ENCODE peak calls at places on chromosomes 12 and 14, in eight cellular contexts. T is neural progenitor cell; L is CD8-positive, alpha-beta memory T cell; B is pancreas; S is testis; C is dorsolateral prefrontal cortex; Z is PC-3; E is A549. Y is an unnamed sample.

GRCh38 chr12:79689477-79690155 is 1.1 kb downstream of the PAWR start:
- DNase-seq in B (peak), Z (peak), E (peak), L (no peak), S (peak), T (peak), C (peak), Y (no peak)

GRCh38 chr14:91968280-91968679 is 20.8 kb upstream of the FBLN5 start:
- DNase-seq in E (no peak), S (no peak), T (no peak), C (no peak), Z (no peak), L (peak), B (no peak), Y (no peak)

GRCh38 chr14:88825078-88825458 is 617 bp downstream of the TTC8 start:
- DNase-seq in L (no peak), B (no peak), T (no peak), S (no peak), E (no peak), Z (no peak), C (no peak), Y (no peak)

GRCh38 chr12:94875525-94875924 is 128.0 kb downstream of the NDUFA12 start:
- DNase-seq in Z (peak), B (no peak), T (peak), L (no peak), E (peak), S (no peak), C (peak), Y (no peak)

GRCh38 chr14:79656086-79656485 is 555.2 kb downstream of the DIO2 start:
- DNase-seq in S (no peak), C (peak), L (no peak), B (no peak), T (no peak), E (no peak), Z (no peak), Y (no peak)

GRCh38 chr14:75191100-75191499 is 14.7 kb upstream of the TMED10 start:
- DNase-seq in E (no peak), L (no peak), B (no peak), S (no peak), C (no peak), Z (no peak), T (no peak), Y (no peak)

GRCh38 chr12:82300611-82301010 is 57.6 kb downstream of the CCDC59 start:
- DNase-seq in E (no peak), Z (no peak), T (no peak), S (peak), L (no peak), B (no peak), C (no peak), Y (no peak)

GRCh38 chr12:57603758-57604453 is 718 bp upstream of the DTX3 start:
- DNase-seq in S (peak), B (no peak), T (no peak), Z (peak), C (peak), L (no peak), E (no peak), Y (no peak)

GRCh38 chr14:80108430-80108829 is 102.9 kb downstream of the DIO2 start:
- DNase-seq in L (no peak), S (no peak), T (no peak), B (no peak), E (no peak), C (no peak), Z (no peak), Y (no peak)

GRCh38 chr14:73133795-73134194 is 2.5 kb upstream of the PSEN1 start:
- DNase-seq in E (no peak), L (no peak), Z (no peak), C (no peak), B (no peak), S (no peak), T (no peak), Y (no peak)

GRCh38 chr14:95523818-95524448 is 7.5 kb upstream of the SYNE3 start:
- DNase-seq in E (no peak), Z (no peak), T (no peak), S (no peak), B (peak), C (no peak), L (no peak), Y (no peak)

GRCh38 chr14:93044116-93044515 is 71.6 kb downstream of the ITPK1 start:
- DNase-seq in C (no peak), T (no peak), Z (peak), S (no peak), E (peak), B (no peak), L (no peak), Y (no peak)

GRCh38 chr14:85934886-85935254 is 404.9 kb downstream of the FLRT2 start:
- DNase-seq in L (no peak), E (peak), S (no peak), Z (peak), T (no peak), C (no peak), B (no peak), Y (no peak)

GRCh38 chr12:106304001-106304421 is 1.5 kb downstream of the TCP11L2 start:
- DNase-seq in L (no peak), Z (no peak), E (no peak), B (no peak), S (no peak), C (no peak), T (peak), Y (no peak)

GRCh38 chr12:125284945-125285344 is 219.7 kb downstream of the AACS start:
- DNase-seq in B (no peak), L (no peak), S (peak), Z (no peak), T (no peak), E (peak), C (no peak), Y (no peak)

GRCh38 chr14:99475179-99475578 is 5.5 kb downstream of the SETD3 start:
- DNase-seq in S (peak), E (no peak), Z (no peak), L (no peak), B (no peak), C (no peak), T (no peak), Y (no peak)

GRCh38 chr12:121520586-121521086 is 60.2 kb downstream of the KDM2B start:
- DNase-seq in Z (no peak), B (no peak), S (no peak), E (no peak), L (no peak), T (no peak), C (no peak), Y (no peak)

GRCh38 chr14:95363468-95363954 is 43.8 kb upstream of the CLMN start:
- DNase-seq in B (no peak), Z (no peak), T (no peak), E (no peak), C (no peak), L (no peak), S (peak), Y (no peak)

GRCh38 chr12:28885275-28885674 is 263.8 kb upstream of the FAR2 start:
- DNase-seq in T (no peak), Z (no peak), S (no peak), C (no peak), B (no peak), L (no peak), E (no peak), Y (no peak)

GRCh38 chr14:29643415-29644206 is 284.0 kb downstream of the PRKD1 start:
- DNase-seq in E (peak), B (no peak), C (no peak), S (no peak), L (no peak), T (no peak), Z (no peak), Y (no peak)

GRCh38 chr14:101076451-101077220 is 173.1 kb upstream of the RTL1 start:
- DNase-seq in L (no peak), T (no peak), B (no peak), Z (no peak), S (peak), E (no peak), C (peak), Y (no peak)

GRCh38 chr14:99268776-99269510 is 3.1 kb downstream of the BCL11B start:
- DNase-seq in B (no peak), S (no peak), C (no peak), T (peak), Z (no peak), L (no peak), E (no peak), Y (no peak)

GRCh38 chr12:21695896-21696295 is 38.3 kb upstream of the LDHB start:
- DNase-seq in S (no peak), B (no peak), T (no peak), Z (no peak), C (no peak), E (no peak), L (no peak), Y (no peak)

GRCh38 chr12:50103767-50104321 is at the start of gene GPD1:
- DNase-seq in S (peak), B (peak), E (no peak), Z (peak), T (peak), L (no peak), C (peak), Y (no peak)

GRCh38 chr12:54051916-54052744 is 1.5 kb upstream of the HOXC4 start:
- DNase-seq in L (no peak), E (no peak), C (no peak), Z (peak), T (no peak), S (no peak), B (no peak), Y (no peak)

GRCh38 chr12:124525455-124525854 is 42.0 kb downstream of the NCOR2 start:
- DNase-seq in S (no peak), Z (no peak), C (no peak), T (no peak), L (no peak), B (no peak), E (no peak), Y (no peak)

GRCh38 chr12:89971880-89972279 is 263.2 kb upstream of the ATP2B1 start:
- DNase-seq in T (no peak), Z (no peak), E (peak), B (no peak), L (no peak), S (peak), C (no peak), Y (no peak)

GRCh38 chr12:49874142-49874897 is 29.4 kb downstream of the FAIM2 start:
- DNase-seq in C (no peak), L (no peak), E (no peak), T (no peak), Z (no peak), B (no peak), S (no peak), Y (no peak)

GRCh38 chr12:91778938-91779400 is 366.7 kb downstream of the BTG1 start:
- DNase-seq in L (no peak), T (no peak), Z (peak), E (peak), C (no peak), B (no peak), S (no peak), Y (no peak)

GRCh38 chr12:112299704-112300103 is 82.5 kb downstream of the HECTD4 start:
- DNase-seq in L (no peak), S (no peak), C (no peak), Z (no peak), T (no peak), E (no peak), B (no peak), Y (no peak)

GRCh38 chr12:12379831-12380730 is 23.2 kb downstream of the BORCS5 start:
- DNase-seq in C (no peak), T (no peak), Z (no peak), E (no peak), L (peak), S (no peak), B (no peak), Y (no peak)

GRCh38 chr14:43983721-43984120 is 523.4 kb downstream of the FSCB start:
- DNase-seq in T (no peak), Z (no peak), C (no peak), E (no peak), B (no peak), S (no peak), L (no peak), Y (no peak)

GRCh38 chr14:76292561-76292960 is 83.4 kb upstream of the ESRRB start:
- DNase-seq in B (no peak), C (no peak), L (no peak), S (no peak), T (no peak), Z (no peak), E (no peak), Y (no peak)

GRCh38 chr12:30794591-30795409 is 40.0 kb upstream of the CAPRIN2 start:
- DNase-seq in Z (peak), E (peak), L (no peak), C (peak), T (no peak), B (no peak), S (no peak), Y (no peak)
- H3K4me3 ChIP-seq in Z (peak), E (peak), L (peak), C (peak), T (peak), B (peak), S (peak), Y (no peak)

GRCh38 chr12:3537916-3538690 is 47.1 kb downstream of the PRMT8 start:
- DNase-seq in S (no peak), T (no peak), L (no peak), B (no peak), C (no peak), Z (no peak), E (no peak), Y (no peak)
- H3K4me3 ChIP-seq in S (no peak), T (no peak), L (no peak), B (no peak), C (no peak), Z (no peak), E (no peak), Y (no peak)

GRCh38 chr14:104397956-104398355 is 181.6 kb upstream of the C14orf180 start:
- DNase-seq in T (no peak), L (no peak), C (no peak), S (no peak), E (peak), Z (no peak), B (no peak), Y (no peak)

GRCh38 chr14:104394606-104394910 is 185.0 kb upstream of the C14orf180 start:
- DNase-seq in T (no peak), E (no peak), B (no peak), L (no peak), Z (no peak), S (no peak), C (no peak), Y (no peak)

GRCh38 chr14:104396682-104397470 is 182.7 kb upstream of the C14orf180 start:
- DNase-seq in C (no peak), E (no peak), L (no peak), Z (no peak), B (no peak), T (no peak), S (no peak), Y (no peak)

GRCh38 chr14:104395276-104395675 is 184.3 kb upstream of the C14orf180 start:
- DNase-seq in B (no peak), S (no peak), C (no peak), L (no peak), E (no peak), Z (no peak), T (no peak), Y (no peak)

DNA sequence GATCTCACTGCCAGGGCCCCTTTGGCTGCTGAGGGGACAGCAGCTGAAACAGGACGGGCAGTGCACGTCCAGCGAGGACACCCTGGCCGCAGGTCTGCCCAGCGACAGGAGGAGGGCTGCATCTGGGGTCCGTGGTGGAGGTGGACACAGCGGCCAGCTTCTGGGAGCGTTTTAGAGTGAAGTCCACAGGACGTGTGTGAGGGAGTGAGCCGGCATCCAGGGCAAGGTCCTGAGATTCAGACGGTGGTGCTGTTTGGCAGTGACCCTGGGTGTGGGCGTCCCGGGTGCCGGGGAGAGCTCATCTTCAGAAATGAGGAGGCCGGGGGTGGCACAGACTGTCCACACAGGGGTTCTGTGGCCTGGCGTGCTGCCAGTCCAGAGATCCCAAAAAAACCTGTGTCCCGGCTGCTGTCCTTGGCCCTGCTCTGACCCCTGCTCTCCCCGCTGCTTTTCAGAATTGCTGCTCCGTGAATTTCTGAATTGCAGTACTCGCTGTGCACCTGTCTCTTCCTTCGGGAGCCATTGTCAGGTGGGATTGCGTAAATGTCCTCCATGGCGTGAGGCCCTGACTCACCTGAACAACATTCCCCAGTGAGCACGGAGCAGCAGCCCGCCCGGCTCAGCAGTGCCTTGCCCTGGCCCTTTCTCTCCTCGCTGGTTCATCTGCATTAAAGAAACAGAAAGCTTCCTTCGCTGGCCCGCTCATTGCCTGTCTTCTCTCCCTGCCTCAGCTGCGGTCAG is 183.5 kb upstream of the C14orf180 start:
- DNase-seq in S (no peak), B (no peak), L (no peak), Z (no peak), T (no peak), E (no peak), C (no peak), Y (no peak)
- H3K4me3 ChIP-seq in S (no peak), B (no peak), L (no peak), Z (no peak), T (no peak), E (no peak), C (no peak), Y (no peak)

DNA sequence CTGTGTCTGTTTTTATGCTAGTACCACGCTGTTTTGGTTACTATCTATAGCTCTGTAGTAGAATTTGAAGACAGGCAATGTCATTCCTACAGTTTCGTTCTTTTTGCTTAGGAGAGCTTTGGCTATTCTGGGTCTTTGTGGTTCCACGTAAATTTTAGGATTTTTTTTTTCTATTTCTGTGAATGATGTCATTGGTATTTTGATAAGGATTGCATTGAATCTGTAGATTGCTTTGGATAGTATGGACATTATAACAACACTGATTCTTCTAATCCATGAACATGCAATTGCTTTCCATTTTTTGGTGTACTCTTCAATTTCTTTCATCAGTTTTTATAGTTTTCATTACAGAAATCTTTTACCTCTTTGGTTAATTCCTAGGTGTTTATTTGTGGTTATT is 345.2 kb downstream of the TMEM121 start:
- DNase-seq in Z (no peak), E (no peak), C (no peak), T (no peak), B (no peak), S (no peak), L (no peak), Y (no peak)
- H3K4me3 ChIP-seq in Z (no peak), E (no peak), C (no peak), T (no peak), B (no peak), S (no peak), L (no peak), Y (no peak)

DNA sequence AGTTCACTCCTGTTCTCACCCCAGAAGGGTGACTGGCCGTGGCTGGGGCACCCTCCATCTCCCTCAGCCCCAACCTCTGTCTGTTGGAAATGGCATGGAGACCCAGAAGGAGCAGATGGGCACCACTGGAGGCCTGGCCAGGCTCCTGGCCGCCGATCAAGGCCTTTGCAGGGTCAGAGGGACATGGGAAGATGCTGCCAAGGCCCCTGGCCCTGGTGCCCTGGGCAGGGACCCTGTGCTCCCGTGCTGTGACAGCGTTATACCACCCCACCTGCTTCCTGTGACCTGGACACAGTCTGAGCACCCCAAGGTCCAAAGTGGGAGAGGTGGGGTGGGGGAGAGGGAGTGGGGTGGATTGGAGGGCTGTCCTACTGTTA is 3.5 kb downstream of the INF2 start:
- DNase-seq in B (no peak), T (no peak), C (no peak), Z (no peak), L (no peak), E (no peak), S (no peak), Y (no peak)
- H3K4me3 ChIP-seq in B (no peak), T (no peak), C (no peak), Z (no peak), L (no peak), E (no peak), S (no peak), Y (no peak)

DNA sequence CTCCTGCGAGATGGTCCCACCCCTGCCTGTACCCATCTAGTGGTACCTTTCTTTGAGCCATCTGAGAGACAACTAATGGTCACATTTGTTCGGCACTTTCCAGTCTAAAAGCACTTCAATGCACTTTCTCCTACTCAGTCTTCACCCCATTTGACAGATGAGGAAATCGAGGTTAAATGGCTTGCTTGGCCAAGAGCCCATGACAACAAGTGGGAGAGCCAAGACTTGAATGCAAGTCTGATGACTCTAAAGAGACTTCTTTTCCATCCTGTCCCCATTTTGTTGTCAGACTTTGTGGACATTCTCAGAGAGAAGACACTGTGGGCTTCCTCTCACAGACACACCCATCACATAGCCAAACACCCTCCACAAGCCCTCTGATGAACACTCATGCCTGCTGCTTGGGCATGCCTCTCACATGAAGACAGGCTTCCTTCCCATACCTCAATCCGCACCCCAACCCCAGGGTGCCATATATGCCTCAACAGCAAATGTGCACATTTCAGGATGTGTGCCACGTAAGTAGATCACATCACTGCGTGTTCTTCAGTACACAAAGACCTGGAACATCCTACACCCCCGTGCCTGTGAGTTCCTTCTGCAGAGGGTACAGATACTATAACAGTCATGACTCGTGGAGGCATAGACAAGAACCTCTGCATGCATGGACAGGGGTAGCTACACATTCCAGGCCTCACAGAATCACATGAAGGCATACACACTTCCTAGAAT is 806 bp downstream of the MYH7 start:
- DNase-seq in T (no peak), S (no peak), L (no peak), E (no peak), Z (no peak), B (no peak), C (no peak), Y (no peak)
- H3K4me3 ChIP-seq in T (no peak), S (no peak), L (no peak), E (no peak), Z (no peak), B (no peak), C (no peak), Y (no peak)

GRCh38 chr12:76762556-76762955 is 1.4 kb upstream of the ZDHHC17 start:
- DNase-seq in L (no peak), Z (no peak), C (no peak), T (peak), S (no peak), E (no peak), B (no peak), Y (peak)
- H3K4me3 ChIP-seq in L (peak), Z (peak), C (no peak), T (peak), S (peak), E (no peak), B (no peak), Y (peak)

Y was measured in iPS DF 6.9.